ENCODE peak calls at places on chromosome 17, in eight cellular contexts. I, F, K, J, W, M, Q and G are unnamed samples.
A peak's percentile ranks its signal among the peaks of the same experiment; 100 is the strongest.

GRCh38 chr17:78697122-78697845 is 84.8 kb downstream of the CYTH1 start:
- DNase-seq in F (peak; percentile 53), J (no peak), W (peak; percentile 63), K (peak; percentile 64), M (no peak), Q (no peak), I (no peak), G (no peak)

GRCh38 chr17:55606431-55606830 is 95.2 kb upstream of the SMIM36 start:
- DNase-seq in W (no peak), Q (no peak), J (no peak), M (no peak), K (no peak), F (no peak), I (no peak), G (no peak)

GRCh38 chr17:15384142-15384803 is 42.9 kb upstream of the TEKT3 start:
- DNase-seq in K (peak; percentile 70), Q (no peak), M (peak; percentile 50), J (peak; percentile 70), W (no peak), I (no peak), F (peak; percentile 83), G (no peak)

GRCh38 chr17:78358538-78359215 is 1.2 kb downstream of the SOCS3 start:
- DNase-seq in M (peak; percentile 46), Q (no peak), K (peak; percentile 60), I (peak; percentile 57), F (peak; percentile 67), J (no peak), W (peak; percentile 59), G (no peak)

GRCh38 chr17:13157656-13158055 is 139.8 kb upstream of the ELAC2 start:
- DNase-seq in F (no peak), I (no peak), M (no peak), J (no peak), K (peak; percentile 41), Q (no peak), W (no peak), G (no peak)

GRCh38 chr17:62763891-62764600 is 44.1 kb downstream of the MARCHF10 start:
- DNase-seq in Q (no peak), K (no peak), W (no peak), F (no peak), J (no peak), I (no peak), M (no peak), G (no peak)

GRCh38 chr17:61641084-61641483 is 50.1 kb upstream of the NACA2 start:
- DNase-seq in K (no peak), I (no peak), J (no peak), M (no peak), Q (no peak), F (no peak), W (no peak), G (no peak)

GRCh38 chr17:74008196-74008595 is 195.3 kb upstream of the RPL38 start:
- DNase-seq in M (no peak), K (no peak), F (peak; percentile 9), I (no peak), W (peak; percentile 9), Q (no peak), J (no peak), G (no peak)

GRCh38 chr17:6786618-6787017 is 10.6 kb downstream of the FBXO39 start:
- DNase-seq in Q (peak; percentile 13), I (no peak), F (peak; percentile 91), W (no peak), J (no peak), M (no peak), K (peak; percentile 77), G (no peak)

GRCh38 chr17:82246365-82247174 is 17.7 kb downstream of the SLC16A3 start:
- DNase-seq in K (peak; percentile 57), W (no peak), J (peak; percentile 69), F (peak; percentile 51), M (no peak), I (no peak), Q (no peak), G (no peak)

GRCh38 chr17:73532441-73532901 is 111.8 kb downstream of the SDK2 start:
- DNase-seq in F (no peak), M (no peak), Q (no peak), K (no peak), I (no peak), J (no peak), W (no peak), G (no peak)

GRCh38 chr17:10127819-10128375 is 70.5 kb downstream of the GAS7 start:
- DNase-seq in F (peak; percentile 98), Q (peak; percentile 93), K (peak; percentile 98), W (no peak), I (no peak), M (peak; percentile 61), J (peak; percentile 87), G (no peak)

GRCh38 chr17:81329927-81330883 is 35.1 kb upstream of the SLC38A10 start:
- DNase-seq in F (no peak), I (peak; percentile 38), W (no peak), K (no peak), M (peak; percentile 70), Q (no peak), J (no peak), G (no peak)

GRCh38 chr17:63542942-63543821 is 7.1 kb upstream of the DCAF7 start:
- DNase-seq in K (no peak), I (no peak), M (peak; percentile 43), W (no peak), Q (no peak), F (no peak), J (no peak), G (no peak)

GRCh38 chr17:82400830-82401229 is 17.3 kb upstream of the HEXD start:
- DNase-seq in M (peak; percentile 35), F (no peak), J (peak; percentile 47), K (peak; percentile 55), W (peak; percentile 79), I (no peak), Q (no peak), G (peak; percentile 88)

GRCh38 chr17:47941998-47942490 is 673 bp downstream of the PNPO start:
- DNase-seq in W (peak; percentile 23), K (no peak), M (no peak), J (no peak), F (no peak), Q (no peak), I (no peak), G (no peak)

GRCh38 chr17:45905812-45906211 is 11.5 kb downstream of the MAPT start:
- DNase-seq in F (no peak), Q (no peak), W (no peak), J (no peak), K (no peak), M (no peak), I (no peak), G (no peak)

GRCh38 chr17:41474863-41475262 is 6.1 kb downstream of the KRT35 start:
- DNase-seq in W (no peak), M (no peak), I (no peak), J (no peak), Q (no peak), F (no peak), K (peak; percentile 33), G (no peak)

GRCh38 chr17:58184308-58184985 is 8.1 kb upstream of the EPX start:
- DNase-seq in F (peak; percentile 50), W (no peak), M (no peak), I (no peak), K (peak; percentile 17), J (no peak), Q (peak; percentile 8), G (no peak)

GRCh38 chr17:82065638-82066303 is at the start of gene DUS1L:
- DNase-seq in I (peak; percentile 83), M (peak; percentile 52), W (peak; percentile 83), Q (no peak), F (peak; percentile 72), J (peak; percentile 73), K (peak; percentile 58), G (peak; percentile 92)

GRCh38 chr17:37261286-37261685 is 114.5 kb upstream of the C17orf78 start:
- DNase-seq in K (peak; percentile 72), I (no peak), F (peak; percentile 50), W (no peak), M (no peak), J (no peak), Q (no peak), G (no peak)
- TF ChIP-seq CTCF in K (no peak), I (no peak), F (no peak), W (no peak), M (no peak), J (no peak), Q (no peak), G (no peak)

GRCh38 chr17:75875182-75875939 is 3.0 kb downstream of the TRIM47 start:
- DNase-seq in K (no peak), M (peak; percentile 68), J (no peak), F (no peak), W (no peak), I (no peak), Q (no peak), G (no peak)

GRCh38 chr17:75876938-75877751 is 1.2 kb downstream of the TRIM47 start:
- DNase-seq in M (peak; percentile 90), K (peak; percentile 89), F (peak; percentile 97), J (peak; percentile 94), W (no peak), I (no peak), Q (peak; percentile 81), G (no peak)

GRCh38 chr17:75875940-75876189 is 2.5 kb downstream of the TRIM47 start:
- DNase-seq in M (no peak), W (no peak), F (no peak), I (no peak), K (no peak), J (no peak), Q (no peak), G (no peak)

GRCh38 chr17:75877752-75878173 is 618 bp downstream of the TRIM47 start:
- DNase-seq in Q (no peak), I (peak; percentile 83), W (peak; percentile 78), J (peak; percentile 76), K (peak; percentile 58), F (peak; percentile 78), M (peak; percentile 81), G (peak; percentile 73)

GRCh38 chr17:75876190-75876937 is 2.0 kb downstream of the TRIM47 start:
- DNase-seq in F (no peak), J (peak; percentile 47), K (no peak), Q (no peak), I (peak; percentile 48), M (peak; percentile 90), W (peak; percentile 69), G (peak; percentile 55)
- TF ChIP-seq CTCF in F (peak; percentile 23), J (no peak), K (peak; percentile 15), Q (peak; percentile 17), I (peak; percentile 23), M (no peak), W (peak; percentile 7), G (peak; percentile 35)

GRCh38 chr17:56834380-56835258 is 668 bp downstream of the DGKE start:
- DNase-seq in M (peak; percentile 72), F (peak; percentile 17), J (peak; percentile 36), K (peak; percentile 5), Q (no peak), W (peak; percentile 90), I (peak; percentile 53), G (peak; percentile 64)
- TF ChIP-seq CTCF in M (no peak), F (no peak), J (no peak), K (no peak), Q (no peak), W (peak; percentile 29), I (no peak), G (peak; percentile 13)

DNA sequence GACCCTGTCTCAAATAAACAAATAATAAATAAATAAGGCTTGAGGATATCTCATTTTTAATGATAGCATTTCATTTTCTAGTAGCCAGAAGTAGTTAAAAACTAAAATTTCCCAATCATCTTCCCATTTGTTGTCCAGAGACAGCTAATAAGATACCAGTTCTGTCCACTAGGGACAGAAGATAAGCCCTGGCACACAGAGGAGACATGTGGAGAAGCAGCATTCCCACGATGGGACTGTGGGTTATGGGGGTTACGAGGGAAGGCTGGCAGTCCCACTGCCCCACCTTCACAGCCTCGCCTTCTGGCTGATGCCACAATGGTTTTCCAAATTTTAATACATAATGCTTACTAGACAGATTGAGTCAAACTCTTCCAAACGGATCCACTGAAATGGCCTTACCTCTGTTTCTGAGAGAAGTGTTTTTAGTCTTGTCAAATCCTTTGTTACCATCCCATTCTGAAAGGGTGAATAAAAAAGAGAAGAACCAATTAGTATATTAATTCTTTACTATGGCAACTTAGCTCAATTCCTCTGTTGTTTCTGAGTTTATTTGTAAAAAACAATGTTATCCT is 44.2 kb downstream of the HELZ start:
- DNase-seq in F (peak; percentile 21), M (no peak), K (no peak), J (no peak), W (no peak), I (no peak), Q (no peak), G (no peak)
- TF ChIP-seq CTCF in F (peak; percentile 47), M (no peak), K (peak; percentile 57), J (peak; percentile 44), W (peak; percentile 41), I (peak; percentile 75), Q (peak; percentile 48), G (peak; percentile 8)